ENCODE peak calls at places on chromosomes 7 and 10, in nine cellular contexts. One of them, this sample, is unnamed.

GRCh38 chr7:127478040-127478386 is 85.5 kb upstream of the ZNF800 start:
- DNase-seq in AG09319: no peak
- DNase-seq in lower lobe of right lung: no peak
- DNase-seq in cardiac fibroblast: no peak
- DNase-seq in fibroblast of the aortic adventitia: no peak
- DNase-seq in nephron progenitor cell: no peak
- DNase-seq in SK-N-SH: no peak
- DNase-seq in neural crest cell: no peak
- DNase-seq in choroid plexus epithelial cell: peak; percentile 3
- DNase-seq in this sample: no peak

GRCh38 chr7:151188252-151188542 is 1.1 kb upstream of the ASB10 start:
- DNase-seq in fibroblast of the aortic adventitia: no peak
- DNase-seq in nephron progenitor cell: no peak
- DNase-seq in choroid plexus epithelial cell: no peak
- DNase-seq in neural crest cell: no peak
- DNase-seq in AG09319: no peak
- DNase-seq in cardiac fibroblast: no peak
- DNase-seq in SK-N-SH: no peak
- DNase-seq in lower lobe of right lung: no peak
- DNase-seq in this sample: no peak

GRCh38 chr7:91034459-91035368 is 229.5 kb upstream of the FZD1 start:
- DNase-seq in SK-N-SH: peak; percentile 76
- DNase-seq in AG09319: peak; percentile 20
- DNase-seq in fibroblast of the aortic adventitia: peak; percentile 79
- DNase-seq in lower lobe of right lung: no peak
- DNase-seq in nephron progenitor cell: peak; percentile 47
- DNase-seq in cardiac fibroblast: peak; percentile 72
- DNase-seq in neural crest cell: peak; percentile 53
- DNase-seq in choroid plexus epithelial cell: peak; percentile 78
- DNase-seq in this sample: no peak

GRCh38 chr7:96287168-96287567 is 34.7 kb downstream of the SLC25A13 start:
- DNase-seq in fibroblast of the aortic adventitia: no peak
- DNase-seq in nephron progenitor cell: no peak
- DNase-seq in cardiac fibroblast: no peak
- DNase-seq in neural crest cell: no peak
- DNase-seq in choroid plexus epithelial cell: no peak
- DNase-seq in AG09319: no peak
- DNase-seq in lower lobe of right lung: no peak
- DNase-seq in SK-N-SH: no peak
- DNase-seq in this sample: no peak

GRCh38 chr7:126501617-126502016 is 751.1 kb downstream of the GRM8 start:
- DNase-seq in neural crest cell: no peak
- DNase-seq in SK-N-SH: no peak
- DNase-seq in fibroblast of the aortic adventitia: no peak
- DNase-seq in AG09319: no peak
- DNase-seq in cardiac fibroblast: no peak
- DNase-seq in choroid plexus epithelial cell: no peak
- DNase-seq in nephron progenitor cell: no peak
- DNase-seq in lower lobe of right lung: no peak
- DNase-seq in this sample: no peak

GRCh38 chr10:10872706-10873276 is 144.9 kb upstream of the CELF2 start:
- DNase-seq in choroid plexus epithelial cell: peak; percentile 76
- DNase-seq in AG09319: no peak
- DNase-seq in nephron progenitor cell: no peak
- DNase-seq in lower lobe of right lung: no peak
- DNase-seq in fibroblast of the aortic adventitia: no peak
- DNase-seq in SK-N-SH: no peak
- DNase-seq in neural crest cell: no peak
- DNase-seq in cardiac fibroblast: peak; percentile 45
- DNase-seq in this sample: no peak

GRCh38 chr7:70360557-70360956 is 762.3 kb downstream of the AUTS2 start:
- DNase-seq in choroid plexus epithelial cell: no peak
- DNase-seq in AG09319: no peak
- DNase-seq in neural crest cell: no peak
- DNase-seq in lower lobe of right lung: no peak
- DNase-seq in cardiac fibroblast: no peak
- DNase-seq in fibroblast of the aortic adventitia: no peak
- DNase-seq in SK-N-SH: no peak
- DNase-seq in nephron progenitor cell: no peak
- DNase-seq in this sample: no peak

GRCh38 chr10:129761981-129762956 is 201.8 kb downstream of the EBF3 start:
- DNase-seq in choroid plexus epithelial cell: no peak
- DNase-seq in SK-N-SH: no peak
- DNase-seq in AG09319: no peak
- DNase-seq in neural crest cell: no peak
- DNase-seq in nephron progenitor cell: no peak
- DNase-seq in cardiac fibroblast: no peak
- DNase-seq in fibroblast of the aortic adventitia: no peak
- DNase-seq in lower lobe of right lung: peak; percentile 26
- DNase-seq in this sample: peak; percentile 29

GRCh38 chr10:117497736-117498135 is 44.8 kb upstream of the EMX2 start:
- DNase-seq in nephron progenitor cell: no peak
- DNase-seq in SK-N-SH: no peak
- DNase-seq in lower lobe of right lung: no peak
- DNase-seq in fibroblast of the aortic adventitia: no peak
- DNase-seq in cardiac fibroblast: no peak
- DNase-seq in choroid plexus epithelial cell: no peak
- DNase-seq in AG09319: no peak
- DNase-seq in neural crest cell: no peak
- DNase-seq in this sample: no peak

GRCh38 chr10:78686444-78687060 is 382.2 kb upstream of the ZMIZ1 start:
- DNase-seq in SK-N-SH: no peak
- DNase-seq in nephron progenitor cell: no peak
- DNase-seq in lower lobe of right lung: no peak
- DNase-seq in cardiac fibroblast: no peak
- DNase-seq in choroid plexus epithelial cell: no peak
- DNase-seq in neural crest cell: no peak
- DNase-seq in fibroblast of the aortic adventitia: no peak
- DNase-seq in AG09319: no peak
- DNase-seq in this sample: no peak

GRCh38 chr7:16428672-16429071 is 7.3 kb upstream of the CRPPA start:
- DNase-seq in nephron progenitor cell: no peak
- DNase-seq in cardiac fibroblast: peak; percentile 64
- DNase-seq in neural crest cell: no peak
- DNase-seq in choroid plexus epithelial cell: peak; percentile 60
- DNase-seq in SK-N-SH: no peak
- DNase-seq in lower lobe of right lung: no peak
- DNase-seq in fibroblast of the aortic adventitia: peak; percentile 79
- DNase-seq in AG09319: no peak
- DNase-seq in this sample: no peak

GRCh38 chr10:76089626-76090185 is 658.3 kb downstream of the LRMDA start:
- DNase-seq in neural crest cell: no peak
- DNase-seq in nephron progenitor cell: no peak
- DNase-seq in lower lobe of right lung: no peak
- DNase-seq in SK-N-SH: no peak
- DNase-seq in AG09319: no peak
- DNase-seq in choroid plexus epithelial cell: no peak
- DNase-seq in fibroblast of the aortic adventitia: no peak
- DNase-seq in cardiac fibroblast: no peak
- DNase-seq in this sample: no peak

GRCh38 chr10:43671659-43672555 is 23.2 kb upstream of the ZNF32 start:
- DNase-seq in cardiac fibroblast: peak; percentile 85
- DNase-seq in neural crest cell: peak; percentile 67
- DNase-seq in SK-N-SH: peak; percentile 78
- DNase-seq in AG09319: peak; percentile 59
- DNase-seq in fibroblast of the aortic adventitia: peak; percentile 82
- DNase-seq in nephron progenitor cell: peak; percentile 65
- DNase-seq in lower lobe of right lung: no peak
- DNase-seq in choroid plexus epithelial cell: peak; percentile 76
- DNase-seq in this sample: no peak

GRCh38 chr7:93575555-93576397 is 1.3 kb upstream of the CALCR start:
- DNase-seq in choroid plexus epithelial cell: no peak
- DNase-seq in AG09319: no peak
- DNase-seq in fibroblast of the aortic adventitia: no peak
- DNase-seq in cardiac fibroblast: no peak
- DNase-seq in neural crest cell: no peak
- DNase-seq in nephron progenitor cell: peak; percentile 20
- DNase-seq in SK-N-SH: peak; percentile 50
- DNase-seq in lower lobe of right lung: no peak
- DNase-seq in this sample: no peak

GRCh38 chr10:21134645-21135395 is 237.7 kb upstream of the NEBL start:
- DNase-seq in nephron progenitor cell: no peak
- DNase-seq in AG09319: no peak
- DNase-seq in choroid plexus epithelial cell: peak; percentile 70
- DNase-seq in lower lobe of right lung: no peak
- DNase-seq in cardiac fibroblast: peak; percentile 33
- DNase-seq in neural crest cell: no peak
- DNase-seq in fibroblast of the aortic adventitia: peak; percentile 44
- DNase-seq in SK-N-SH: no peak
- DNase-seq in this sample: no peak

GRCh38 chr7:132518102-132518838 is 58.0 kb downstream of the PLXNA4 start:
- DNase-seq in AG09319: no peak
- DNase-seq in cardiac fibroblast: no peak
- DNase-seq in choroid plexus epithelial cell: peak; percentile 7
- DNase-seq in nephron progenitor cell: peak; percentile 20
- DNase-seq in neural crest cell: peak; percentile 23
- DNase-seq in fibroblast of the aortic adventitia: peak; percentile 8
- DNase-seq in SK-N-SH: peak; percentile 52
- DNase-seq in lower lobe of right lung: no peak
- DNase-seq in this sample: no peak

DNA sequence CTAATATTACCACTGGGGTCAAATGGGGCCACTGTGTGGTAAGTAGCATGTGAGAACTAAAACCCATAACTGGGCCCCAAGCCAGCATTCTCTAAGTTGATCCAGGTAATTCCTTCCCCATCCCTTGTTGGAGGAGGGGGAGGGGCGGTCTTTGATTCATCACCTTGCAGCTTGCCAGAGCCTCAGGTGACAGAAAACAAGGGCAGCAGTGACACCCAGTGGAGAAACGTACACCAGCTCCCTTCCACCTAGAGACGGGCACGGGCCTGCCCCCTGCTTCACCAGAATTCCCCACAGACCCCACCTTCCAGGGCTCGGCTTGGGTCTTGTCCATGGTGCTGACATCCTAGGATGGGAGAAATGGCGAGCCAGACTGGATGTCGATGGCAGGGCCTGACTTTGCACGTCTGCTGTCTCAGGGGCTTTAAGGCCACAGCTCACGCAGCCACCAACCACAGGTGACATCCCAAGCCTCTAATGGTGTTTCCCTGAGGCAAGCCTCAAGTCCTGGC is 102.0 kb downstream of the STRA8 start:
- DNase-seq in SK-N-SH: peak; percentile 86
- DNase-seq in lower lobe of right lung: no peak
- DNase-seq in cardiac fibroblast: peak; percentile 73
- DNase-seq in fibroblast of the aortic adventitia: peak; percentile 64
- DNase-seq in AG09319: no peak
- DNase-seq in nephron progenitor cell: peak; percentile 90
- DNase-seq in neural crest cell: peak; percentile 56
- DNase-seq in choroid plexus epithelial cell: peak; percentile 68
- DNase-seq in this sample: peak; percentile 73
- TF ChIP-seq CTCF in SK-N-SH: peak; percentile 60
- TF ChIP-seq CTCF in lower lobe of right lung: peak; percentile 27
- TF ChIP-seq CTCF in cardiac fibroblast: peak; percentile 54
- TF ChIP-seq CTCF in fibroblast of the aortic adventitia: peak; percentile 57
- TF ChIP-seq CTCF in AG09319: no peak
- TF ChIP-seq CTCF in nephron progenitor cell: peak; percentile 59
- TF ChIP-seq CTCF in neural crest cell: peak; percentile 68
- TF ChIP-seq CTCF in choroid plexus epithelial cell: peak; percentile 58
- TF ChIP-seq CTCF in this sample: peak; percentile 21

DNA sequence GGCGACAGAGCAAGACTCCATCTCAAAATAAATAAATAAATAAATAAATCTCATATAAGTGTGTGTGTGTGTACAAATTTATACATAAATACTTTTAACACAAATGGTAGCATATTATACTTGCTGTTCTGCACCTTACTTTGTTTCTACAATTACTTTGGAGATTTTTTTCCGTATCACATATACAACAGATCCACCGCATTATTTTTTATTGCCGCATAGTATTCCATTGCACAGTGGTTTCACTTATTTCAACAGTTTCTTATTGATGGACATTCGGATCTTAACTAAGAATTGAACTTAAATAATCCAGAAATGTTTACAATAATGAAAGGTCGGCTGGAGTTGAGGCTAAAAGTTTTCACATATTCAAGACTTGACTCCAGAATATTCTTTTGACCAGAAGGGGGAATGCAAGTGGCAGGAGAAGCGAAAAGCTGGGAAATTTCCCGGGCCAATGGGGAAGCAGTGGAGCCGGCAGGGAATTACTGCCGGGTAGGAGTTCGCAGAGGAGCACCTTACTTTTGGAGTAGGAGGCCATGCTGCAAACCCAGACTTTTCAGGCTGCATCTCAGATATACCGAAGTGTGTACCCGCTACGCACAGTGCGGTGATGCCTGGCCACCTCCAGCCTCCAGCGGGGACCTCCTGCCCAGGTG is 448 bp upstream of the CNNM1 start:
- DNase-seq in nephron progenitor cell: no peak
- DNase-seq in neural crest cell: no peak
- DNase-seq in choroid plexus epithelial cell: no peak
- DNase-seq in AG09319: no peak
- DNase-seq in lower lobe of right lung: no peak
- DNase-seq in cardiac fibroblast: no peak
- DNase-seq in fibroblast of the aortic adventitia: peak; percentile 5
- DNase-seq in SK-N-SH: no peak
- DNase-seq in this sample: no peak
- TF ChIP-seq CTCF in nephron progenitor cell: no peak
- TF ChIP-seq CTCF in neural crest cell: no peak
- TF ChIP-seq CTCF in choroid plexus epithelial cell: no peak
- TF ChIP-seq CTCF in AG09319: peak; percentile 3
- TF ChIP-seq CTCF in lower lobe of right lung: no peak
- TF ChIP-seq CTCF in cardiac fibroblast: no peak
- TF ChIP-seq CTCF in fibroblast of the aortic adventitia: no peak
- TF ChIP-seq CTCF in SK-N-SH: no peak
- TF ChIP-seq CTCF in this sample: no peak

GRCh38 chr10:73887038-73888015 is 13.0 kb upstream of the CAMK2G start:
- DNase-seq in AG09319: peak; percentile 86
- DNase-seq in neural crest cell: no peak
- DNase-seq in nephron progenitor cell: no peak
- DNase-seq in SK-N-SH: peak; percentile 59
- DNase-seq in fibroblast of the aortic adventitia: peak; percentile 97
- DNase-seq in cardiac fibroblast: peak; percentile 95
- DNase-seq in choroid plexus epithelial cell: peak; percentile 87
- DNase-seq in lower lobe of right lung: peak; percentile 71
- DNase-seq in this sample: no peak
- TF ChIP-seq CTCF in AG09319: no peak
- TF ChIP-seq CTCF in neural crest cell: no peak
- TF ChIP-seq CTCF in nephron progenitor cell: no peak
- TF ChIP-seq CTCF in SK-N-SH: no peak
- TF ChIP-seq CTCF in fibroblast of the aortic adventitia: no peak
- TF ChIP-seq CTCF in cardiac fibroblast: no peak
- TF ChIP-seq CTCF in choroid plexus epithelial cell: peak; percentile 6
- TF ChIP-seq CTCF in lower lobe of right lung: no peak
- TF ChIP-seq CTCF in this sample: no peak

DNA sequence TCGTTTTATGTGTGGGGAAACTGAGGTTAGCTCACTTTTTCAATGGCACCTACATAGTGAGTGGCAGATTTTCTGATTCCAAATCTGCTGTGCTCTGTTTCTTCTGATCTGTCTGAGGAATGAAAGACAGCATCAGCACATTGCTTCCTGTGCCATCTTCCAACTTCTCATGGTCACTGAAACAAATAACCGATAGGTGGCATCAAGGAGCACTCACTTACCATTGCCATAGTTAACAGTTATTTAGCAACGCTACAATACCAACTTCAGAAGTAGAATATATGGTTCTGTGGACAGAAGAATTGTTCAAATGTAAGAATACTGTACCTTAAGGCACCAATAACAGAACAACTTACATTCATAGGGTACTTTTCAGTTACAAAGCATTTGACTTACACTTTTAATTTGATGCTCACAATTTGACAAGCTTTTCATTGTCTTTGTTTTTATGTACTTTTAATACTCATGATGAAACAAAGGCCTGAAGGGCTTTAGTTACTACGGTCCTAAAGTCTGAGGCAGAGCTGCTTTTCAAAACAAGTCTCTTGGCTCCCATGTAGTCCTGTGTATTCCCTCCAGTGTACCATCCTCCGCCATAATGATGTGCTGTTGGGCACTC is 228.9 kb upstream of the TCF7L2 start:
- DNase-seq in cardiac fibroblast: peak; percentile 59
- DNase-seq in fibroblast of the aortic adventitia: peak; percentile 62
- DNase-seq in SK-N-SH: no peak
- DNase-seq in lower lobe of right lung: no peak
- DNase-seq in AG09319: no peak
- DNase-seq in choroid plexus epithelial cell: peak; percentile 71
- DNase-seq in nephron progenitor cell: peak; percentile 7
- DNase-seq in neural crest cell: no peak
- DNase-seq in this sample: no peak
- TF ChIP-seq CTCF in cardiac fibroblast: peak; percentile 71
- TF ChIP-seq CTCF in fibroblast of the aortic adventitia: peak; percentile 68
- TF ChIP-seq CTCF in SK-N-SH: peak; percentile 19
- TF ChIP-seq CTCF in lower lobe of right lung: peak; percentile 77
- TF ChIP-seq CTCF in AG09319: peak; percentile 58
- TF ChIP-seq CTCF in choroid plexus epithelial cell: peak; percentile 71
- TF ChIP-seq CTCF in nephron progenitor cell: peak; percentile 61
- TF ChIP-seq CTCF in neural crest cell: peak; percentile 71
- TF ChIP-seq CTCF in this sample: peak; percentile 22

This sample was measured in mesothelial cell of epicardium.